ENCODE peak calls at places on chromosomes 7 and 10, in nine cellular contexts. One of them, this sample, is unnamed.

GRCh38 chr10:1174022-1174421 is 117.8 kb downstream of the WDR37 start:
- DNase-seq in adrenal gland: no peak
- DNase-seq in A549: no peak
- DNase-seq in body of pancreas: no peak
- DNase-seq in heart left ventricle: no peak
- DNase-seq in lower leg skin: no peak
- DNase-seq in ovary: peak
- DNase-seq in stomach: no peak
- DNase-seq in prostate gland: no peak
- DNase-seq in this sample: no peak

GRCh38 chr10:34319197-34319846 is 495.8 kb downstream of the PARD3 start:
- DNase-seq in body of pancreas: peak
- DNase-seq in prostate gland: peak
- DNase-seq in lower leg skin: no peak
- DNase-seq in adrenal gland: no peak
- DNase-seq in ovary: peak
- DNase-seq in stomach: peak
- DNase-seq in heart left ventricle: no peak
- DNase-seq in A549: no peak
- DNase-seq in this sample: no peak

GRCh38 chr10:127776816-127777215 is 39.8 kb downstream of the FOXI2 start:
- DNase-seq in body of pancreas: no peak
- DNase-seq in A549: no peak
- DNase-seq in prostate gland: no peak
- DNase-seq in stomach: no peak
- DNase-seq in ovary: no peak
- DNase-seq in lower leg skin: no peak
- DNase-seq in heart left ventricle: no peak
- DNase-seq in adrenal gland: no peak
- DNase-seq in this sample: no peak

GRCh38 chr10:63670291-63670898 is 149.2 kb downstream of the REEP3 start:
- DNase-seq in A549: no peak
- DNase-seq in prostate gland: no peak
- DNase-seq in ovary: no peak
- DNase-seq in heart left ventricle: peak
- DNase-seq in body of pancreas: no peak
- DNase-seq in stomach: no peak
- DNase-seq in lower leg skin: no peak
- DNase-seq in adrenal gland: no peak
- DNase-seq in this sample: peak

GRCh38 chr10:31759124-31759798 is 169.4 kb downstream of the ARHGAP12 start:
- DNase-seq in prostate gland: peak
- DNase-seq in stomach: peak
- DNase-seq in lower leg skin: peak
- DNase-seq in A549: peak
- DNase-seq in body of pancreas: peak
- DNase-seq in ovary: peak
- DNase-seq in adrenal gland: peak
- DNase-seq in heart left ventricle: peak
- DNase-seq in this sample: peak

GRCh38 chr7:94877731-94878670 is 29.4 kb upstream of the PPP1R9A start:
- DNase-seq in heart left ventricle: no peak
- DNase-seq in adrenal gland: no peak
- DNase-seq in A549: no peak
- DNase-seq in stomach: no peak
- DNase-seq in body of pancreas: no peak
- DNase-seq in ovary: no peak
- DNase-seq in lower leg skin: no peak
- DNase-seq in prostate gland: no peak
- DNase-seq in this sample: no peak

GRCh38 chr7:881441-882234 is 5.3 kb downstream of the GET4 start:
- DNase-seq in adrenal gland: no peak
- DNase-seq in A549: no peak
- DNase-seq in stomach: no peak
- DNase-seq in ovary: no peak
- DNase-seq in body of pancreas: no peak
- DNase-seq in prostate gland: no peak
- DNase-seq in heart left ventricle: no peak
- DNase-seq in lower leg skin: no peak
- DNase-seq in this sample: no peak

GRCh38 chr7:45408407-45408737 is 165.8 kb upstream of the ADCY1 start:
- DNase-seq in lower leg skin: no peak
- DNase-seq in stomach: no peak
- DNase-seq in heart left ventricle: no peak
- DNase-seq in prostate gland: no peak
- DNase-seq in body of pancreas: no peak
- DNase-seq in adrenal gland: no peak
- DNase-seq in A549: no peak
- DNase-seq in ovary: no peak
- DNase-seq in this sample: no peak

DNA sequence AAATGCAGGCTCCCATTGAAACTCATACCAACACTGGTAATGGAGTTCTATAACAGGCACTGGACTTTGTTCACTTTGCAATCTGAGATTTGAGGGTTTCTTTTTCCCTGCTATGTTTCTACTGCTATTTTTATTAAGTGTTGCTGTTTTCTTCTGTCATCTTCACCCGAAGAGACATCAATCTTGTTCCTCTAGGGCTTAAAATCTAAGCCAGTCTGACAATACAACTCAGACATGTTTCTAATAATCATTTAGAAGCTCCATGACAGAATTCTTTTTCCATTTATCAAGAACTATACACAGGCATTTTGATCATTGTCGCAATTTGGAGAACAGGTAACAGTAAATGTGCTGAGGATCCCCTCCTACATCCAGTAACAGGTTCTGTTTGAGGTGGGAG is 98.5 kb upstream of the GNAI1 start:
- DNase-seq in stomach: no peak
- DNase-seq in lower leg skin: no peak
- DNase-seq in prostate gland: no peak
- DNase-seq in body of pancreas: no peak
- DNase-seq in ovary: no peak
- DNase-seq in adrenal gland: no peak
- DNase-seq in heart left ventricle: no peak
- DNase-seq in A549: no peak
- DNase-seq in this sample: no peak
- TF ChIP-seq POLR2A in stomach: no peak
- TF ChIP-seq POLR2A in lower leg skin: no peak
- TF ChIP-seq POLR2A in prostate gland: no peak
- TF ChIP-seq POLR2A in body of pancreas: no peak
- TF ChIP-seq POLR2A in ovary: no peak
- TF ChIP-seq POLR2A in adrenal gland: no peak
- TF ChIP-seq POLR2A in heart left ventricle: no peak
- TF ChIP-seq POLR2A in A549: no peak
- TF ChIP-seq POLR2A in this sample: no peak

GRCh38 chr7:143480501-143480900 is 2.8 kb downstream of the TAS2R41 start:
- DNase-seq in ovary: no peak
- DNase-seq in body of pancreas: no peak
- DNase-seq in prostate gland: no peak
- DNase-seq in A549: no peak
- DNase-seq in adrenal gland: no peak
- DNase-seq in heart left ventricle: no peak
- DNase-seq in lower leg skin: no peak
- DNase-seq in stomach: no peak
- DNase-seq in this sample: no peak

GRCh38 chr7:143479055-143479766 is 1.5 kb downstream of the TAS2R41 start:
- DNase-seq in adrenal gland: no peak
- DNase-seq in heart left ventricle: no peak
- DNase-seq in body of pancreas: no peak
- DNase-seq in stomach: no peak
- DNase-seq in ovary: no peak
- DNase-seq in A549: no peak
- DNase-seq in lower leg skin: no peak
- DNase-seq in prostate gland: no peak
- DNase-seq in this sample: no peak

GRCh38 chr7:143477501-143478150 is at the start of gene TAS2R41:
- DNase-seq in lower leg skin: no peak
- DNase-seq in A549: no peak
- DNase-seq in heart left ventricle: no peak
- DNase-seq in ovary: no peak
- DNase-seq in adrenal gland: no peak
- DNase-seq in body of pancreas: no peak
- DNase-seq in stomach: no peak
- DNase-seq in prostate gland: no peak
- DNase-seq in this sample: no peak
- TF ChIP-seq CTCF in lower leg skin: no peak
- TF ChIP-seq CTCF in A549: no peak
- TF ChIP-seq CTCF in heart left ventricle: no peak
- TF ChIP-seq CTCF in ovary: no peak
- TF ChIP-seq CTCF in adrenal gland: no peak
- TF ChIP-seq CTCF in body of pancreas: no peak
- TF ChIP-seq CTCF in stomach: no peak
- TF ChIP-seq CTCF in prostate gland: no peak
- TF ChIP-seq CTCF in this sample: no peak

GRCh38 chr7:21371371-21371770 is 56.5 kb upstream of the SP4 start:
- DNase-seq in A549: no peak
- DNase-seq in heart left ventricle: no peak
- DNase-seq in adrenal gland: no peak
- DNase-seq in lower leg skin: no peak
- DNase-seq in ovary: no peak
- DNase-seq in body of pancreas: no peak
- DNase-seq in stomach: no peak
- DNase-seq in prostate gland: no peak
- DNase-seq in this sample: no peak

GRCh38 chr7:21370283-21370982 is 57.5 kb upstream of the SP4 start:
- DNase-seq in lower leg skin: no peak
- DNase-seq in stomach: no peak
- DNase-seq in prostate gland: no peak
- DNase-seq in heart left ventricle: no peak
- DNase-seq in A549: no peak
- DNase-seq in adrenal gland: no peak
- DNase-seq in body of pancreas: no peak
- DNase-seq in ovary: no peak
- DNase-seq in this sample: no peak

GRCh38 chr7:21377545-21377944 is 50.3 kb upstream of the SP4 start:
- DNase-seq in A549: no peak
- DNase-seq in lower leg skin: no peak
- DNase-seq in adrenal gland: no peak
- DNase-seq in body of pancreas: no peak
- DNase-seq in heart left ventricle: no peak
- DNase-seq in ovary: no peak
- DNase-seq in stomach: no peak
- DNase-seq in prostate gland: no peak
- DNase-seq in this sample: no peak

GRCh38 chr7:21368317-21368716 is 59.6 kb upstream of the SP4 start:
- DNase-seq in heart left ventricle: no peak
- DNase-seq in ovary: no peak
- DNase-seq in body of pancreas: no peak
- DNase-seq in stomach: no peak
- DNase-seq in adrenal gland: no peak
- DNase-seq in prostate gland: no peak
- DNase-seq in A549: no peak
- DNase-seq in lower leg skin: no peak
- DNase-seq in this sample: no peak

DNA sequence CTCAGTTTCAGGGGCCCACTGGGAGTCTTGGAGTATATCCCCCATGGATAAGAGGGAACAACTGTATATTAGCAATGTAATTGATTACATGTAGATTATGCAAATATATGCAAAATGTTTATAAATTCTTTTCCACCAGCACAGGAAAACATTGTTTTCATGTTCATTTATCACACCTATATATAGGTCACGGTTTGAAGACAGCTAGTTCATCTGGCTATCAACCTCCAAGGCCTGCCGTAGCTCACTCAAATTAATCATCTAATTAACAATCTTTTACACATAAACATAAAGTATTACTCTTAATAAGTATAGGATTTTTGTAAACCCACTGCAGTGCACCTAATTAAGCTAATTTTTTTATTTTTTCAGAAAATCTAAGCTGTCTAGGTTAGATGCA is 53.7 kb upstream of the SP4 start:
- DNase-seq in prostate gland: no peak
- DNase-seq in heart left ventricle: no peak
- DNase-seq in adrenal gland: no peak
- DNase-seq in body of pancreas: no peak
- DNase-seq in ovary: no peak
- DNase-seq in lower leg skin: no peak
- DNase-seq in A549: no peak
- DNase-seq in stomach: no peak
- DNase-seq in this sample: no peak
- TF ChIP-seq POLR2A in prostate gland: no peak
- TF ChIP-seq POLR2A in heart left ventricle: no peak
- TF ChIP-seq POLR2A in adrenal gland: no peak
- TF ChIP-seq POLR2A in body of pancreas: no peak
- TF ChIP-seq POLR2A in ovary: no peak
- TF ChIP-seq POLR2A in lower leg skin: no peak
- TF ChIP-seq POLR2A in A549: no peak
- TF ChIP-seq POLR2A in stomach: no peak
- TF ChIP-seq POLR2A in this sample: no peak

GRCh38 chr7:75758491-75758890 is 13.5 kb downstream of the CCL26 start:
- DNase-seq in stomach: no peak
- DNase-seq in ovary: no peak
- DNase-seq in lower leg skin: no peak
- DNase-seq in prostate gland: no peak
- DNase-seq in A549: no peak
- DNase-seq in adrenal gland: no peak
- DNase-seq in body of pancreas: no peak
- DNase-seq in heart left ventricle: no peak
- DNase-seq in this sample: no peak

GRCh38 chr7:75756340-75757297 is 15.4 kb downstream of the CCL26 start:
- DNase-seq in A549: peak
- DNase-seq in heart left ventricle: no peak
- DNase-seq in stomach: peak
- DNase-seq in ovary: no peak
- DNase-seq in adrenal gland: no peak
- DNase-seq in prostate gland: no peak
- DNase-seq in lower leg skin: no peak
- DNase-seq in body of pancreas: no peak
- DNase-seq in this sample: no peak

GRCh38 chr7:75757860-75758259 is 14.2 kb downstream of the CCL26 start:
- DNase-seq in prostate gland: no peak
- DNase-seq in adrenal gland: no peak
- DNase-seq in ovary: no peak
- DNase-seq in heart left ventricle: no peak
- DNase-seq in stomach: no peak
- DNase-seq in A549: no peak
- DNase-seq in lower leg skin: no peak
- DNase-seq in body of pancreas: no peak
- DNase-seq in this sample: no peak

GRCh38 chr7:75757298-75757676 is 14.7 kb downstream of the CCL26 start:
- DNase-seq in ovary: no peak
- DNase-seq in heart left ventricle: no peak
- DNase-seq in adrenal gland: no peak
- DNase-seq in stomach: no peak
- DNase-seq in lower leg skin: no peak
- DNase-seq in prostate gland: no peak
- DNase-seq in A549: no peak
- DNase-seq in body of pancreas: no peak
- DNase-seq in this sample: no peak

DNA sequence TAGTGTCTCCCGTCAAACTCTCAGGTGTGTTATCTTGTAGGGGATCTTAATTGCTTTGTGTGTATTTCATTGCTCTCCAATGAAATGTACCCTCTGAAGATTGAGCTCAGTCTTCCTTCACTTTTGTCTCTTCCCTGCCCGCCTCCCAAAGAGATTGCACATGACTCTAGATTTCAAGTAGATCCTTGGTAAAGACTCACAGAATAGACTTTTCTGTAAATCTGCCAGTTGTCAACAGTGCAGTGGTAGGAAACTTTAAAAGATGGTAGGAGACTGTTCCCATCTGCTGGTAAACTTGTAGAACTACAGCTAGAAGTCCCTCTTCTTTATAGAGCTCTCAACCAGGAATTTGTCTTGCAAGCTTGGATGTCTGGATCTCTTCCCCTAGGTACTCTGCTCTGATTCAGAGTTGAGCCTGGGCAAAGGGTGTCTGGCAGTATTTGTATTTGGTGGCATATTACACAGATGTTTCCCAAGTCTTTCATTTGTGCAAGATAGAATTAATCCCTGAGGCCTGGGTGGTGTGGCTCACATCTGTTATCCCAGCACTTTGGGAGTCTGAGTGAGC is 9.6 kb downstream of the CCL26 start:
- DNase-seq in body of pancreas: no peak
- DNase-seq in heart left ventricle: no peak
- DNase-seq in ovary: no peak
- DNase-seq in stomach: no peak
- DNase-seq in prostate gland: no peak
- DNase-seq in adrenal gland: no peak
- DNase-seq in A549: peak
- DNase-seq in lower leg skin: no peak
- DNase-seq in this sample: peak
- TF ChIP-seq CTCF in body of pancreas: peak
- TF ChIP-seq CTCF in heart left ventricle: peak
- TF ChIP-seq CTCF in ovary: peak
- TF ChIP-seq CTCF in stomach: no peak
- TF ChIP-seq CTCF in prostate gland: peak
- TF ChIP-seq CTCF in adrenal gland: peak
- TF ChIP-seq CTCF in A549: peak
- TF ChIP-seq CTCF in lower leg skin: no peak
- TF ChIP-seq CTCF in this sample: peak

This sample was measured in thyroid gland.